ENCODE peak calls at places on chromosomes 13 and 19, in five cellular contexts. V, R, J, H and G are unnamed samples.

GRCh38 chr13:45784755-45785675 is 66.5 kb downstream of the SIAH3 start:
- DNase-seq in J (no peak), V (no peak), R (no peak), H (no peak), G (no peak)

GRCh38 chr13:59531571-59532091 is 632.1 kb downstream of the DIAPH3 start:
- DNase-seq in V (peak; percentile 28), J (peak; percentile 71), H (peak; percentile 79), R (no peak), G (no peak)

GRCh38 chr19:48603001-48603400 is 3.5 kb upstream of the SPACA4 start:
- DNase-seq in V (no peak), R (no peak), J (no peak), H (no peak), G (no peak)

GRCh38 chr13:112990783-112991182 is 21.8 kb downstream of the MCF2L start:
- DNase-seq in H (no peak), V (no peak), J (no peak), R (no peak), G (peak; percentile 57)

GRCh38 chr19:30448386-30449130 is 76.4 kb downstream of the ZNF536 start:
- DNase-seq in V (no peak), J (no peak), R (no peak), H (no peak), G (no peak)

GRCh38 chr19:41649827-41650226 is 23.0 kb upstream of the CEACAM4 start:
- DNase-seq in J (no peak), H (no peak), R (no peak), V (no peak), G (no peak)

GRCh38 chr13:30676672-30677071 is 58.7 kb upstream of the ALOX5AP start:
- DNase-seq in J (peak; percentile 48), V (no peak), H (no peak), R (no peak), G (peak; percentile 21)

GRCh38 chr19:51784109-51784785 is 10.7 kb upstream of the FPR3 start:
- DNase-seq in J (no peak), V (no peak), R (no peak), H (no peak), G (no peak)

GRCh38 chr13:51907040-51907732 is 45.4 kb downstream of the CCDC70 start:
- DNase-seq in H (no peak), V (no peak), R (no peak), J (no peak), G (no peak)

GRCh38 chr19:1466461-1467227 is 12.4 kb downstream of the C19orf25 start:
- DNase-seq in V (no peak), J (no peak), R (no peak), H (no peak), G (no peak)

GRCh38 chr19:46181386-46181774 is 33.3 kb downstream of the IGFL2 start:
- DNase-seq in R (no peak), H (no peak), V (no peak), J (peak; percentile 54), G (no peak)

GRCh38 chr13:70568571-70568970 is 460.3 kb upstream of the KLHL1 start:
- DNase-seq in R (no peak), J (peak; percentile 2), H (peak; percentile 2), V (peak; percentile 64), G (no peak)

GRCh38 chr19:10655457-10656312 is 1.5 kb downstream of the ILF3 start:
- DNase-seq in J (peak; percentile 60), V (no peak), R (no peak), H (no peak), G (peak; percentile 29)

GRCh38 chr13:31914843-31915242 is 116.7 kb upstream of the FRY start:
- DNase-seq in J (no peak), V (no peak), R (no peak), H (no peak), G (no peak)

GRCh38 chr13:59230484-59231264 is 933.1 kb downstream of the DIAPH3 start:
- DNase-seq in J (no peak), V (no peak), R (no peak), H (no peak), G (no peak)

GRCh38 chr19:1232231-1232637 is 5.6 kb downstream of the CBARP start:
- DNase-seq in J (no peak), H (no peak), V (no peak), R (no peak), G (no peak)

GRCh38 chr19:1105873-1106840 is 2.4 kb downstream of the GPX4 start:
- DNase-seq in V (no peak), R (no peak), H (peak; percentile 37), J (no peak), G (no peak)

GRCh38 chr13:31595568-31595967 is 143.8 kb upstream of the RXFP2 start:
- DNase-seq in V (no peak), R (no peak), J (no peak), H (peak; percentile 14), G (no peak)

GRCh38 chr19:40411125-40411842 is 1.9 kb downstream of the PRX start:
- DNase-seq in R (no peak), V (no peak), H (no peak), J (no peak), G (peak; percentile 28)

GRCh38 chr19:17775245-17775927 is 19.6 kb upstream of the B3GNT3 start:
- DNase-seq in H (no peak), R (no peak), V (peak; percentile 45), J (peak; percentile 56), G (peak; percentile 37)

GRCh38 chr13:110244096-110244830 is 62.7 kb downstream of the COL4A1 start:
- DNase-seq in R (no peak), J (no peak), V (no peak), H (peak; percentile 96), G (no peak)

GRCh38 chr13:112331675-112332074 is 44.5 kb upstream of the SPACA7 start:
- DNase-seq in H (no peak), V (no peak), R (no peak), J (no peak), G (no peak)

GRCh38 chr19:44657211-44657921 is 13.7 kb downstream of the PVR start:
- DNase-seq in H (peak; percentile 60), J (peak; percentile 69), R (peak; percentile 32), V (peak; percentile 70), G (peak; percentile 72)

GRCh38 chr19:41083516-41083915 is 4.7 kb upstream of the CYP2A13 start:
- DNase-seq in V (no peak), R (no peak), J (no peak), H (no peak), G (no peak)

GRCh38 chr19:2180881-2181617 is 17.3 kb downstream of the DOT1L start:
- DNase-seq in J (no peak), H (no peak), R (no peak), V (no peak), G (no peak)

GRCh38 chr19:14310055-14310454 is 71.2 kb upstream of the ADGRE5 start:
- DNase-seq in J (no peak), R (no peak), V (no peak), H (no peak), G (no peak)

GRCh38 chr19:4692275-4693077 is 22.3 kb upstream of the MYDGF start:
- DNase-seq in H (no peak), V (no peak), R (no peak), J (no peak), G (peak; percentile 83)

GRCh38 chr19:5165697-5166019 is 175.0 kb downstream of the PTPRS start:
- DNase-seq in V (no peak), H (no peak), R (no peak), J (no peak), G (no peak)

GRCh38 chr19:40465025-40465780 is at the start of gene BLVRB:
- DNase-seq in V (no peak), H (peak; percentile 89), J (peak; percentile 66), R (no peak), G (no peak)

GRCh38 chr13:110323172-110323851 is 16.2 kb downstream of the COL4A2 start:
- DNase-seq in H (no peak), V (no peak), J (peak; percentile 97), R (no peak), G (no peak)

GRCh38 chr13:21322304-21322965 is 136.7 kb downstream of the ZDHHC20 start:
- DNase-seq in V (no peak), H (no peak), J (no peak), R (no peak), G (no peak)

GRCh38 chr19:17220207-17220758 is 5.1 kb downstream of the USE1 start:
- DNase-seq in V (no peak), J (peak; percentile 66), H (peak; percentile 70), R (no peak), G (no peak)

GRCh38 chr13:77222000-77222690 is 104.7 kb downstream of the MYCBP2 start:
- DNase-seq in J (no peak), R (no peak), H (no peak), V (no peak), G (no peak)

GRCh38 chr19:4547303-4548237 is 7.7 kb upstream of the LRG1 start:
- DNase-seq in J (no peak), H (no peak), R (no peak), V (peak; percentile 48), G (peak; percentile 47)

GRCh38 chr19:29672933-29673336 is 7.7 kb downstream of the PLEKHF1 start:
- DNase-seq in R (peak; percentile 74), J (no peak), H (no peak), V (no peak), G (no peak)

GRCh38 chr19:49422407-49423277 is 599 bp downstream of the PTH2 start:
- DNase-seq in R (no peak), H (no peak), V (peak; percentile 73), J (peak; percentile 38), G (no peak)